ENCODE peak calls at places on chromosomes 16 and 17, in nine cellular contexts. Z is GM19239; M is activated CD8-positive, alpha-beta memory T cell treated with anti-CD3 and anti-CD28 coated beads, Interleukin-2, amount 50 U/mL, for 48 hours; U is upper lobe of right lung; W is astrocyte of the spinal cord; V is right lobe of liver; B is posterior cingulate gyrus; P is NCI-H774; L is PC-3. C is an unnamed sample.

GRCh38 chr16:25126820-25127232 is 15.3 kb downstream of the LCMT1 start:
- DNase-seq in L (peak; percentile 82), Z (no peak), V (no peak), P (peak; percentile 3), B (no peak), M (peak; percentile 58), U (no peak), W (peak; percentile 86), C (no peak)

GRCh38 chr16:77307764-77308561 is 108.8 kb downstream of the SYCE1L start:
- DNase-seq in Z (no peak), U (no peak), W (peak; percentile 50), L (peak; percentile 82), B (no peak), P (no peak), V (no peak), M (no peak), C (no peak)

GRCh38 chr16:4976611-4977145 is 18.5 kb downstream of the SEC14L5 start:
- DNase-seq in V (no peak), M (no peak), B (no peak), L (no peak), P (no peak), Z (no peak), W (no peak), U (peak; percentile 38), C (no peak)

GRCh38 chr16:85912271-85912974 is 13.5 kb downstream of the IRF8 start:
- DNase-seq in Z (no peak), W (no peak), V (no peak), B (no peak), L (no peak), P (no peak), M (no peak), U (no peak), C (no peak)

GRCh38 chr16:78094998-78095397 is 4.5 kb upstream of the WWOX start:
- DNase-seq in V (no peak), P (no peak), B (no peak), L (no peak), M (no peak), U (no peak), W (no peak), Z (no peak), C (no peak)

GRCh38 chr16:30430428-30430970 is 669 bp upstream of the DCTPP1 start:
- DNase-seq in W (no peak), L (no peak), B (no peak), V (no peak), Z (no peak), P (no peak), M (no peak), U (no peak), C (no peak)

GRCh38 chr16:14164916-14165684 is 94.0 kb downstream of the MRTFB start:
- DNase-seq in U (no peak), L (no peak), M (no peak), P (no peak), B (no peak), Z (no peak), W (no peak), V (no peak), C (no peak)

GRCh38 chr17:35167046-35167445 is 19.4 kb downstream of the UNC45B start:
- DNase-seq in V (no peak), L (peak; percentile 30), W (no peak), B (no peak), Z (no peak), U (no peak), M (no peak), P (peak; percentile 5), C (no peak)

GRCh38 chr17:40309031-40309937 is at the start of gene RARA:
- DNase-seq in L (no peak), B (peak; percentile 66), M (no peak), U (peak; percentile 83), P (no peak), W (no peak), V (peak; percentile 55), Z (no peak), C (peak; percentile 83)

GRCh38 chr17:47844814-47845453 is 3.9 kb upstream of the SCRN2 start:
- DNase-seq in L (peak; percentile 41), U (no peak), P (no peak), M (no peak), B (no peak), V (no peak), Z (no peak), W (peak; percentile 15), C (peak; percentile 81)

GRCh38 chr16:9446471-9447194 is 355.2 kb downstream of the HAPSTR1 start:
- DNase-seq in U (no peak), B (no peak), L (no peak), V (no peak), Z (no peak), W (no peak), M (no peak), P (no peak), C (no peak)

GRCh38 chr17:54085020-54085419 is 262.3 kb downstream of the KIF2B start:
- DNase-seq in B (no peak), M (no peak), W (no peak), Z (no peak), V (no peak), P (no peak), U (no peak), L (no peak), C (no peak)

GRCh38 chr17:57892146-57892819 is 42.4 kb upstream of the MRPS23 start:
- DNase-seq in V (peak; percentile 86), L (peak; percentile 97), W (peak; percentile 93), P (peak; percentile 84), Z (peak; percentile 90), B (peak; percentile 83), U (peak; percentile 93), M (peak; percentile 92), C (peak; percentile 95)

GRCh38 chr16:54503011-54503410 is 216.4 kb upstream of the IRX3 start:
- DNase-seq in W (no peak), B (no peak), L (no peak), M (no peak), Z (no peak), U (no peak), P (no peak), V (no peak), C (no peak)

GRCh38 chr17:237406-237955 is 56.0 kb upstream of the DOC2B start:
- DNase-seq in B (no peak), V (peak; percentile 37), L (no peak), Z (no peak), U (peak; percentile 32), P (no peak), W (no peak), M (no peak), C (no peak)

GRCh38 chr17:79583475-79583874 is 27.4 kb downstream of the RBFOX3 start:
- DNase-seq in Z (no peak), B (no peak), M (no peak), W (no peak), V (no peak), U (no peak), L (no peak), P (no peak), C (no peak)

GRCh38 chr16:57645691-57646387 is 17.4 kb downstream of the ADGRG1 start:
- DNase-seq in M (no peak), L (peak; percentile 62), B (no peak), U (no peak), V (no peak), P (no peak), W (no peak), Z (no peak), C (no peak)

GRCh38 chr17:43943769-43944418 is 1.6 kb upstream of the PPY start:
- DNase-seq in M (peak; percentile 94), Z (peak; percentile 67), L (peak; percentile 87), U (peak; percentile 93), B (peak; percentile 91), V (peak; percentile 84), P (peak; percentile 52), W (peak; percentile 77), C (peak; percentile 87)

GRCh38 chr17:41521574-41522261 is 3.0 kb upstream of the KRT15 start:
- DNase-seq in U (peak; percentile 90), Z (no peak), V (no peak), W (peak; percentile 80), B (no peak), L (peak; percentile 95), P (no peak), M (no peak), C (no peak)

GRCh38 chr16:50210266-50211038 is 55.9 kb upstream of the ADCY7 start:
- DNase-seq in B (peak; percentile 79), W (peak; percentile 88), L (peak; percentile 58), M (peak; percentile 65), Z (peak; percentile 28), P (peak; percentile 19), U (peak; percentile 85), V (peak; percentile 77), C (peak; percentile 33)

GRCh38 chr16:8675183-8676159 is 1.1 kb downstream of the ABAT start:
- DNase-seq in Z (no peak), U (no peak), P (no peak), W (no peak), B (no peak), L (no peak), M (peak; percentile 63), V (peak; percentile 62), C (no peak)

GRCh38 chr16:54374136-54374535 is 87.5 kb upstream of the IRX3 start:
- DNase-seq in L (no peak), P (no peak), Z (no peak), W (no peak), M (no peak), U (no peak), B (no peak), V (no peak), C (no peak)

GRCh38 chr16:81318711-81319110 is 3.9 kb downstream of the GAN start:
- DNase-seq in Z (no peak), W (no peak), P (no peak), M (no peak), U (no peak), B (no peak), L (no peak), V (no peak), C (no peak)

GRCh38 chr17:50841949-50842354 is 6.6 kb downstream of the WFIKKN2 start:
- DNase-seq in V (peak; percentile 75), W (peak; percentile 56), Z (peak; percentile 76), L (peak; percentile 88), M (peak; percentile 76), B (peak; percentile 85), U (peak; percentile 83), P (peak; percentile 49), C (peak; percentile 97)

GRCh38 chr17:59456428-59456827 is 109.0 kb upstream of the DHX40 start:
- DNase-seq in W (no peak), M (no peak), B (no peak), L (no peak), P (no peak), U (no peak), Z (no peak), V (no peak), C (no peak)

GRCh38 chr17:58231644-58232043 is 6.7 kb upstream of the LPO start:
- DNase-seq in V (no peak), W (no peak), Z (no peak), L (no peak), M (no peak), U (no peak), P (no peak), B (no peak), C (no peak)

GRCh38 chr16:53504665-53505064 is 1.7 kb upstream of the AKTIP start:
- DNase-seq in B (no peak), V (no peak), Z (no peak), U (no peak), P (no peak), L (no peak), W (peak; percentile 39), M (peak; percentile 48), C (no peak)

GRCh38 chr17:4043862-4044261 is 79.6 kb upstream of the ATP2A3 start:
- DNase-seq in P (no peak), V (no peak), B (no peak), U (no peak), Z (no peak), L (no peak), W (no peak), M (peak; percentile 80), C (no peak)

GRCh38 chr17:17561408-17562144 is 29.9 kb downstream of the PEMT start:
- DNase-seq in P (peak; percentile 62), W (no peak), M (no peak), Z (no peak), U (peak; percentile 94), V (peak; percentile 96), B (no peak), L (peak; percentile 52), C (no peak)

GRCh38 chr16:68088130-68088972 is 3.2 kb downstream of the NFATC3 start:
- DNase-seq in L (no peak), Z (no peak), M (no peak), P (no peak), V (no peak), B (no peak), W (no peak), U (no peak), C (no peak)

GRCh38 chr17:78899361-78900260 is 3.4 kb downstream of the CEP295NL start:
- DNase-seq in W (no peak), V (no peak), Z (no peak), L (no peak), U (peak; percentile 85), M (no peak), P (no peak), B (no peak), C (no peak)

C was measured in HuH-7.